ENCODE peak calls at places on chromosomes 2 and 18, in five cellular contexts. D is hypothalamus; N is GM12865; Q is HTR-8/SVneo; J is stimulated activated CD4-positive, alpha-beta T cell treated with anti-CD3 and anti-CD28 coated beads, Interleukin-2, amount 100 ng/mL, for 48 hours. F is an unnamed sample.

GRCh38 chr2:99183025-99183424 is 2.0 kb downstream of the MRPL30 start:
- DNase-seq in Q (no peak), N (no peak), D (no peak), J (no peak), F (no peak)

GRCh38 chr2:209517436-209517835 is 93.6 kb downstream of the MAP2 start:
- DNase-seq in D (no peak), N (no peak), J (no peak), Q (no peak), F (no peak)

GRCh38 chr2:25294573-25295462 is 46.9 kb downstream of the DNMT3A start:
- DNase-seq in N (peak; percentile 90), D (peak; percentile 48), Q (no peak), J (peak; percentile 60), F (peak; percentile 94)

GRCh38 chr18:27413495-27414401 is 228.6 kb upstream of the CHST9 start:
- DNase-seq in N (no peak), Q (peak; percentile 2), D (no peak), J (no peak), F (no peak)

GRCh38 chr2:61557386-61557785 is 19.2 kb upstream of the XPO1 start:
- DNase-seq in Q (no peak), N (no peak), D (no peak), J (no peak), F (no peak)

GRCh38 chr18:77061946-77062517 is 70.6 kb downstream of the MBP start:
- DNase-seq in D (no peak), J (no peak), Q (no peak), N (peak; percentile 87), F (peak; percentile 66)

GRCh38 chr2:131011481-131011880 is 81.8 kb downstream of the FAM168B start:
- DNase-seq in Q (no peak), N (no peak), J (no peak), D (no peak), F (no peak)

GRCh38 chr2:68835636-68836035 is 35.6 kb downstream of the BMP10 start:
- DNase-seq in D (no peak), Q (no peak), N (peak; percentile 35), J (no peak), F (no peak)

GRCh38 chr2:121748202-121748601 is 7.2 kb upstream of the TSN start:
- DNase-seq in D (no peak), Q (no peak), N (peak; percentile 52), J (no peak), F (no peak)

GRCh38 chr2:234745347-234745746 is 206.5 kb upstream of the SH3BP4 start:
- DNase-seq in D (no peak), J (no peak), N (no peak), Q (no peak), F (no peak)

GRCh38 chr2:223860809-223861738 is 23.7 kb upstream of the AP1S3 start:
- DNase-seq in N (no peak), D (no peak), J (no peak), Q (peak; percentile 60), F (no peak)

GRCh38 chr2:179596018-179596417 is 265.4 kb downstream of the ZNF385B start:
- DNase-seq in J (no peak), N (no peak), D (no peak), Q (no peak), F (no peak)

GRCh38 chr2:192749606-192750200 is 555.0 kb upstream of the TMEFF2 start:
- DNase-seq in J (no peak), N (no peak), D (no peak), Q (peak; percentile 8), F (no peak)

GRCh38 chr2:21819475-21819874 is 695.7 kb downstream of the TDRD15 start:
- DNase-seq in D (no peak), Q (no peak), N (no peak), J (no peak), F (no peak)

GRCh38 chr18:59553273-59553672 is 143.9 kb downstream of the CCBE1 start:
- DNase-seq in Q (no peak), N (no peak), J (no peak), D (no peak), F (no peak)

GRCh38 chr2:232831496-232831895 is 38.6 kb upstream of the SNORC start:
- DNase-seq in J (no peak), N (no peak), Q (no peak), D (no peak), F (no peak)

GRCh38 chr18:73201940-73202339 is 334.2 kb upstream of the NETO1 start:
- DNase-seq in J (no peak), D (no peak), N (no peak), Q (no peak), F (no peak)

GRCh38 chr2:9170458-9171130 is 36.0 kb upstream of the ASAP2 start:
- DNase-seq in D (no peak), J (no peak), Q (no peak), N (no peak), F (no peak)

GRCh38 chr2:207385903-207386302 is 143.9 kb upstream of the CREB1 start:
- DNase-seq in N (no peak), D (no peak), Q (no peak), J (no peak), F (no peak)

GRCh38 chr18:63016270-63016669 is 300.9 kb downstream of the PHLPP1 start:
- DNase-seq in Q (peak; percentile 44), N (peak; percentile 72), D (no peak), J (peak; percentile 40), F (peak; percentile 52)